ENCODE peak calls at places on chromosomes 2 and 18, in four cellular contexts. A is Panc1, D is caudate nucleus, Z is heart left ventricle. X is an unnamed sample.

GRCh38 chr18:25262920-25263319 is 89.0 kb downstream of the ZNF521 start:
- DNase-seq in A (no peak), D (no peak), Z (no peak), X (no peak)

GRCh38 chr18:55998071-55998522 is 410.1 kb upstream of the TCF4 start:
- DNase-seq in A (no peak), D (peak; percentile 79), Z (peak; percentile 10), X (no peak)

GRCh38 chr2:16058256-16058655 is 117.9 kb downstream of the MYCN start:
- DNase-seq in A (no peak), D (no peak), Z (no peak), X (no peak)

GRCh38 chr2:204027105-204027504 is 90.5 kb downstream of the ICOS start:
- DNase-seq in A (no peak), D (no peak), Z (no peak), X (no peak)

GRCh38 chr2:203427061-203427460 is 98.9 kb downstream of the ABI2 start:
- DNase-seq in A (no peak), D (no peak), Z (no peak), X (no peak)

GRCh38 chr2:204892506-204893255 is 347.4 kb downstream of the PARD3B start:
- DNase-seq in A (no peak), D (no peak), Z (no peak), X (no peak)

GRCh38 chr18:49023281-49023937 is 72.6 kb upstream of the SMAD7 start:
- DNase-seq in A (no peak), D (no peak), Z (no peak), X (no peak)

GRCh38 chr2:8115966-8116365 is 565.9 kb upstream of the ID2 start:
- DNase-seq in A (no peak), D (no peak), Z (no peak), X (no peak)

GRCh38 chr2:48278590-48278989 is 251.4 kb upstream of the STON1 start:
- DNase-seq in A (no peak), D (no peak), Z (no peak), X (no peak)

GRCh38 chr2:71473346-71474035 is 20.1 kb downstream of the DYSF start:
- DNase-seq in A (no peak), D (no peak), Z (no peak), X (no peak)

GRCh38 chr18:24490545-24490944 is 30.1 kb downstream of the HRH4 start:
- DNase-seq in A (no peak), D (no peak), Z (no peak), X (no peak)

X was measured in stimulated activated naive CD4-positive, alpha-beta T cell.